ENCODE peak calls at places on chromosome 16, in six cellular contexts. X is upper lobe of right lung, L is adrenal gland, S is Panc1, Z is prostate gland, Y is endodermal cell. T is an unnamed sample.
A peak's percentile ranks its signal among the peaks of the same experiment; 100 is the strongest.

GRCh38 chr16:68995011-68995504 is 110.4 kb upstream of the HAS3 start:
- DNase-seq in X (no peak), L (no peak), S (no peak), Z (peak; percentile 34), Y (peak; percentile 61), T (no peak)

GRCh38 chr16:30715777-30716445 is 16.9 kb downstream of the SRCAP start:
- DNase-seq in X (no peak), L (peak; percentile 13), S (no peak), Z (no peak), Y (no peak), T (no peak)

GRCh38 chr16:53829186-53829747 is 125.3 kb downstream of the FTO start:
- DNase-seq in X (no peak), L (no peak), S (no peak), Z (no peak), Y (no peak), T (no peak)

GRCh38 chr16:56812884-56813283 is 52.1 kb upstream of the SLC12A3 start:
- DNase-seq in X (no peak), L (no peak), S (no peak), Z (no peak), Y (no peak), T (no peak)

GRCh38 chr16:72064361-72064894 is 1.4 kb downstream of the HPR start:
- DNase-seq in X (no peak), L (no peak), S (no peak), Z (no peak), Y (no peak), T (no peak)

GRCh38 chr16:86287641-86288201 is 222.6 kb upstream of the FOXF1 start:
- DNase-seq in X (no peak), L (no peak), S (no peak), Z (no peak), Y (no peak), T (peak; percentile 13)

GRCh38 chr16:71855937-71856662 is 10.3 kb downstream of the ATXN1L start:
- DNase-seq in X (no peak), L (no peak), S (no peak), Z (no peak), Y (no peak), T (no peak)

GRCh38 chr16:78684040-78684611 is 584.7 kb downstream of the WWOX start:
- DNase-seq in X (no peak), L (peak; percentile 61), S (no peak), Z (no peak), Y (no peak), T (no peak)

GRCh38 chr16:268141-269053 is 7.3 kb downstream of the RGS11 start:
- DNase-seq in X (peak; percentile 63), L (no peak), S (no peak), Z (peak; percentile 33), Y (no peak), T (no peak)

GRCh38 chr16:1691276-1691675 is 13.2 kb downstream of the JPT2 start:
- DNase-seq in X (no peak), L (no peak), S (no peak), Z (no peak), Y (no peak), T (no peak)

GRCh38 chr16:85403693-85404092 is 209.4 kb upstream of the GSE1 start:
- DNase-seq in X (no peak), L (peak; percentile 8), S (no peak), Z (no peak), Y (no peak), T (no peak)

GRCh38 chr16:30659507-30660423 is 1.5 kb downstream of the FBRS start:
- DNase-seq in X (peak; percentile 73), L (no peak), S (no peak), Z (peak; percentile 49), Y (peak; percentile 51), T (peak; percentile 87)

GRCh38 chr16:57692636-57693035 is 2.0 kb upstream of the DRC7 start:
- DNase-seq in X (no peak), L (no peak), S (no peak), Z (no peak), Y (no peak), T (no peak)

GRCh38 chr16:4664538-4665418 is 28.6 kb upstream of the NUDT16L1 start:
- DNase-seq in X (peak; percentile 81), L (no peak), S (no peak), Z (no peak), Y (no peak), T (no peak)

GRCh38 chr16:80889779-80890359 is 85.5 kb upstream of the CDYL2 start:
- DNase-seq in X (no peak), L (no peak), S (no peak), Z (no peak), Y (no peak), T (no peak)

GRCh38 chr16:57032931-57033330 is 43.6 kb downstream of the NLRC5 start:
- DNase-seq in X (no peak), L (no peak), S (no peak), Z (no peak), Y (no peak), T (no peak)

GRCh38 chr16:73202176-73202729 is 154.3 kb upstream of the ZFHX3 start:
- DNase-seq in X (no peak), L (no peak), S (no peak), Z (no peak), Y (no peak), T (no peak)

GRCh38 chr16:11740567-11740966 is 2.1 kb downstream of the TXNDC11 start:
- DNase-seq in X (no peak), L (no peak), S (no peak), Z (no peak), Y (no peak), T (no peak)

GRCh38 chr16:11743308-11744074 is 834 bp upstream of the TXNDC11 start:
- DNase-seq in X (peak; percentile 77), L (peak; percentile 56), S (peak; percentile 32), Z (no peak), Y (no peak), T (peak; percentile 76)

GRCh38 chr16:11742536-11743307 is at the start of gene TXNDC11:
- DNase-seq in X (peak; percentile 100), L (peak; percentile 99), S (peak; percentile 86), Z (peak; percentile 99), Y (peak; percentile 99), T (peak; percentile 100)

GRCh38 chr16:11744075-11744470 is 1.4 kb upstream of the TXNDC11 start:
- DNase-seq in X (no peak), L (no peak), S (no peak), Z (no peak), Y (no peak), T (no peak)

GRCh38 chr16:11742041-11742535 is 569 bp downstream of the TXNDC11 start:
- DNase-seq in X (peak; percentile 85), L (peak; percentile 62), S (no peak), Z (no peak), Y (peak; percentile 82), T (peak; percentile 56)
- TF ChIP-seq CTCF in X (no peak), L (no peak), S (no peak), Z (no peak), Y (no peak), T (no peak)

GRCh38 chr16:14505846-14506245 is 124.2 kb downstream of the PARN start:
- DNase-seq in X (no peak), L (no peak), S (no peak), Z (peak; percentile 28), Y (no peak), T (no peak)
- H3K4me1 ChIP-seq in X (peaks cover 20% of the 10 kb centered on the region), L (peaks cover 42% of the 10 kb centered on the region), S (peaks cover 20% of the 10 kb centered on the region), Z (peaks cover 3% of the 10 kb centered on the region), Y (peaks cover 23% of the 10 kb centered on the region), T (peaks cover 4% of the 10 kb centered on the region)

GRCh38 chr16:63702981-63703590 is 1418.8 kb downstream of the CDH11 start:
- DNase-seq in X (no peak), L (no peak), S (no peak), Z (no peak), Y (peak; percentile 73), T (no peak)
- TF ChIP-seq CTCF in X (no peak), L (no peak), S (no peak), Z (no peak), Y (peak; percentile 63), T (no peak)

GRCh38 chr16:22192261-22193133 is 13.6 kb upstream of the EEF2K start:
- DNase-seq in X (peak; percentile 81), L (peak; percentile 76), S (no peak), Z (peak; percentile 63), Y (peak; percentile 77), T (peak; percentile 92)
- H3K4me1 ChIP-seq in X (peaks cover 36% of the 10 kb centered on the region), L (peaks cover 28% of the 10 kb centered on the region), S (peaks cover 26% of the 10 kb centered on the region), Z (peaks cover 12% of the 10 kb centered on the region), Y (no peaks in the 10 kb centered on the region), T (peaks cover 20% of the 10 kb centered on the region)

DNA sequence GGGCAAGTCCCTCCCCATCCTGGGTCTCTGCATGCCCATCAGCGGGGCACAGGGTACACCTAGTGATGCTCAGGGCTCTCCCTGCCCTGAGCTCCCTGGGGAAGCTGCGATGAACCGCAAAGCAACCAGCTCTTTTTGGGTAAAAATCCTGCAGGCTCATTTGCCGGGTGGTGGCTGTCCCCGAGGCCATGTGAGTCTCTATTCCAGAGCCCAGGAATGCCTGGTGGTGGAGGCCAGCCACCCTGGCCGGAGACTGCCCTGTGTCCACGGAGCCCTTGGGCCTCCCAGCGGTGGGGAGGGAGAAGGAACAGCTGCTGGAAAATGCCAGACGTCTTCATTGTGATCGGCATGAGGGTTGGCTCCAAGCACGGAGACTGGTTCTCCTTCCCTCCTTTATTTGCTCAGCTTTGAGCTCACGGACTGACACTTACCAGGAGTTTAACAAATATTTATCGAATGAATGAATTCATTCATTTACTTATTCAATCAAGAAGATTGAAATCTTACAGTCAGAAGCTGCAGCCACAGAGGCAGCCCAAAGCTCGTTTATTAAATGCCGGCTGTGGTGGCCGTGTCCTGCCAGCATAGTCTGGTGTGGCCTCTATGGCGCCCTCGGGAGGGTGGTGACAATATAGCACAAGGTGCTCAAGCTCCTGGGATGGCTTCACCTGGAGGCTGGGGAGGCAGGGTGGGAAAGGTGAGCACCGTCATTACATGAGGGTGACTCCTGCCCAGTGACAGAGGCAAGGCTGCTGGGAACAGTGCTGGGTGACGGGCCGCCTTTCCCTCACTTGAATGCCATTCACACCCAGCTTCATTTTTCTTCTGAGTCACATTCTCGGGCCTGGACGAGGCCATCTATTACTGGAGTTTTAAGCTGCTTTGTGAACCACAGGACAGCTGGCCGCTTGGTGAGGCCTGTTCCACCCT is 31.1 kb upstream of the JPH3 start:
- DNase-seq in X (peak; percentile 77), L (peak; percentile 84), S (no peak), Z (peak; percentile 52), Y (peak; percentile 93), T (peak; percentile 73)
- TF ChIP-seq CTCF in X (peak; percentile 44), L (no peak), S (peak; percentile 77), Z (peak; percentile 24), Y (peak; percentile 74), T (peak; percentile 25)

DNA sequence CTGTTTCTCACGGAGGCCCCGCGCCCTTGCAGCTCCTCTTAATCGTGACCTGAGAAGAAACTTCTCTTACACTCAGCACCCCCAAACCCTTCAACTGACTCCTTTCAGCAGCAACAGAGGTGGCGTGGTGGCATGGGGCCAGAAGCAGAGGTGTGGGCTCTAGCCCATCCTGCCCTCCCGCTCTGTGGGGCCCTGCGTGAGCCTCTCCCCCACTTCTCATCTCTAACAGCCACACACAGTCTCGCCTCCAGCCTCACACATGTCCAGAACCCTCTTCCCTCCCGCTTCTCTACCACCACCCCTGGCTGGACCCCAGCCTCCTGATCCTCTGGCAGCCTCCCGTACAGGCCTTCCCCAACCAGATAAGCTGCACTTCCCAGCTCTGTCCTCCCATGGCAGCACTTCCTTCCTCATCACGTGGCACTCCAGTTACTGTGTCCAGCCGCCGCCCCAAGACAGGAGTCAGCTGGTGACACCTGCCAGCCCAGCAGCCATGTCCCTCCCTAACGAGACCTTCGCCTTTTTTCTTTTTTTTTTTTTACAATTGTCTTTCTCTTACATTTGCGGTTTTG is 30.5 kb downstream of the NSMCE1 start:
- DNase-seq in X (peak; percentile 74), L (peak; percentile 39), S (no peak), Z (no peak), Y (no peak), T (peak; percentile 73)
- H3K4me1 ChIP-seq in X (peaks cover 75% of the 10 kb centered on the region), L (peaks cover 18% of the 10 kb centered on the region), S (peaks cover 7% of the 10 kb centered on the region), Z (peaks cover 23% of the 10 kb centered on the region), Y (no peaks in the 10 kb centered on the region), T (peaks cover 18% of the 10 kb centered on the region)